ENCODE peak calls at places on chromosome 9, in six cellular contexts. B is skeletal muscle cell, R is ELF-1, W is DMS 273 treated with DMSO at 0.1 percent for 48 hours, S is neural crest cell, G is aorta. H is an unnamed sample.

GRCh38 chr9:32705059-32705458 is 69.6 kb upstream of the TAF1L start:
- DNase-seq in G (no peak), S (no peak), R (no peak), W (no peak), B (no peak), H (no peak)

GRCh38 chr9:18268381-18268780 is 205.6 kb upstream of the ADAMTSL1 start:
- DNase-seq in S (no peak), R (no peak), G (no peak), B (peak), W (no peak), H (no peak)

GRCh38 chr9:4691794-4692193 is 12.4 kb downstream of the CDC37L1 start:
- DNase-seq in W (no peak), B (peak), S (no peak), G (no peak), R (no peak), H (no peak)

GRCh38 chr9:129983891-129984290 is 59.1 kb downstream of the FNBP1 start:
- DNase-seq in W (no peak), R (no peak), G (no peak), B (no peak), S (no peak), H (no peak)

GRCh38 chr9:131807131-131807990 is 67.5 kb upstream of the RAPGEF1 start:
- DNase-seq in R (peak), B (no peak), S (peak), W (no peak), G (peak), H (no peak)

GRCh38 chr9:126698251-126698650 is 84.5 kb downstream of the LMX1B start:
- DNase-seq in B (no peak), S (no peak), R (no peak), G (peak), W (no peak), H (no peak)

GRCh38 chr9:12785941-12786340 is 11.1 kb downstream of the LURAP1L start:
- DNase-seq in W (no peak), S (no peak), R (no peak), B (no peak), G (no peak), H (no peak)

GRCh38 chr9:16012621-16013020 is 459.8 kb downstream of the CCDC171 start:
- DNase-seq in R (no peak), B (no peak), W (no peak), G (no peak), S (no peak), H (no peak)

GRCh38 chr9:694499-695154 is 146.9 kb upstream of the DMRT1 start:
- DNase-seq in B (peak), G (no peak), R (no peak), W (no peak), S (no peak), H (no peak)

GRCh38 chr9:89149726-89150125 is 28.9 kb downstream of the SHC3 start:
- DNase-seq in W (no peak), G (no peak), R (no peak), B (peak), S (no peak), H (no peak)

H was measured in NB4.